ENCODE peak calls at places on chromosome 11, in five cellular contexts. One of them, this sample, is unnamed. For H3K27me3, the result is how much of the 10 kb centered on the place peaks cover.

GRCh38 chr11:47394322-47395224 is 13.8 kb upstream of the SLC39A13 start:
- DNase-seq in esophagus squamous epithelium: peak
- DNase-seq in CD8-positive, alpha-beta T cell: peak
- DNase-seq in fibroblast of lung: no peak
- DNase-seq in dorsolateral prefrontal cortex: no peak
- DNase-seq in this sample: no peak

GRCh38 chr11:117319214-117319840 is 3.3 kb upstream of the BACE1 start:
- DNase-seq in esophagus squamous epithelium: no peak
- DNase-seq in CD8-positive, alpha-beta T cell: no peak
- DNase-seq in fibroblast of lung: peak
- DNase-seq in dorsolateral prefrontal cortex: no peak
- DNase-seq in this sample: no peak

GRCh38 chr11:47917643-47918369 is 62.6 kb upstream of the PTPRJ start:
- DNase-seq in esophagus squamous epithelium: peak
- DNase-seq in CD8-positive, alpha-beta T cell: no peak
- DNase-seq in fibroblast of lung: peak
- DNase-seq in dorsolateral prefrontal cortex: peak
- DNase-seq in this sample: peak

GRCh38 chr11:34342008-34342533 is 15.7 kb downstream of the ABTB2 start:
- DNase-seq in esophagus squamous epithelium: no peak
- DNase-seq in CD8-positive, alpha-beta T cell: no peak
- DNase-seq in fibroblast of lung: peak
- DNase-seq in dorsolateral prefrontal cortex: no peak
- DNase-seq in this sample: no peak

GRCh38 chr11:34794696-34795095 is 121.5 kb downstream of the APIP start:
- DNase-seq in esophagus squamous epithelium: no peak
- DNase-seq in CD8-positive, alpha-beta T cell: no peak
- DNase-seq in fibroblast of lung: no peak
- DNase-seq in dorsolateral prefrontal cortex: no peak
- DNase-seq in this sample: no peak

GRCh38 chr11:46389450-46390330 is 1.9 kb downstream of the CHRM4 start:
- DNase-seq in esophagus squamous epithelium: no peak
- DNase-seq in CD8-positive, alpha-beta T cell: no peak
- DNase-seq in fibroblast of lung: peak
- DNase-seq in dorsolateral prefrontal cortex: peak
- DNase-seq in this sample: no peak

GRCh38 chr11:83685730-83686129 is 399.6 kb upstream of the CCDC90B start:
- DNase-seq in esophagus squamous epithelium: no peak
- DNase-seq in CD8-positive, alpha-beta T cell: no peak
- DNase-seq in fibroblast of lung: no peak
- DNase-seq in dorsolateral prefrontal cortex: no peak
- DNase-seq in this sample: no peak

GRCh38 chr11:120025606-120026335 is 112.1 kb downstream of the TRIM29 start:
- DNase-seq in esophagus squamous epithelium: no peak
- DNase-seq in CD8-positive, alpha-beta T cell: no peak
- DNase-seq in fibroblast of lung: no peak
- DNase-seq in dorsolateral prefrontal cortex: no peak
- DNase-seq in this sample: no peak

GRCh38 chr11:65212226-65212801 is 30.6 kb downstream of the CAPN1 start:
- DNase-seq in esophagus squamous epithelium: no peak
- DNase-seq in CD8-positive, alpha-beta T cell: no peak
- DNase-seq in fibroblast of lung: no peak
- DNase-seq in dorsolateral prefrontal cortex: no peak
- DNase-seq in this sample: no peak

GRCh38 chr11:73493838-73494598 is 103.9 kb downstream of the FAM168A start:
- DNase-seq in esophagus squamous epithelium: no peak
- DNase-seq in CD8-positive, alpha-beta T cell: no peak
- DNase-seq in fibroblast of lung: peak
- DNase-seq in dorsolateral prefrontal cortex: no peak
- DNase-seq in this sample: peak

GRCh38 chr11:94922675-94923347 is 50.5 kb downstream of the CWC15 start:
- DNase-seq in esophagus squamous epithelium: no peak
- DNase-seq in CD8-positive, alpha-beta T cell: no peak
- DNase-seq in fibroblast of lung: no peak
- DNase-seq in dorsolateral prefrontal cortex: no peak
- DNase-seq in this sample: no peak

GRCh38 chr11:46298699-46299424 is 21.4 kb downstream of the CREB3L1 start:
- DNase-seq in esophagus squamous epithelium: no peak
- DNase-seq in CD8-positive, alpha-beta T cell: no peak
- DNase-seq in fibroblast of lung: peak
- DNase-seq in dorsolateral prefrontal cortex: no peak
- DNase-seq in this sample: no peak

GRCh38 chr11:123535401-123535800 is 105.3 kb downstream of the GRAMD1B start:
- DNase-seq in esophagus squamous epithelium: no peak
- DNase-seq in CD8-positive, alpha-beta T cell: no peak
- DNase-seq in fibroblast of lung: no peak
- DNase-seq in dorsolateral prefrontal cortex: no peak
- DNase-seq in this sample: no peak

GRCh38 chr11:36750349-36750748 is 152.3 kb upstream of the RAG2 start:
- DNase-seq in esophagus squamous epithelium: no peak
- DNase-seq in CD8-positive, alpha-beta T cell: no peak
- DNase-seq in fibroblast of lung: no peak
- DNase-seq in dorsolateral prefrontal cortex: no peak
- DNase-seq in this sample: no peak

GRCh38 chr11:31767665-31768064 is 43.5 kb downstream of the PAX6 start:
- DNase-seq in esophagus squamous epithelium: no peak
- DNase-seq in CD8-positive, alpha-beta T cell: no peak
- DNase-seq in fibroblast of lung: no peak
- DNase-seq in dorsolateral prefrontal cortex: no peak
- DNase-seq in this sample: no peak

GRCh38 chr11:95688501-95689222 is 100.9 kb downstream of the FAM76B start:
- DNase-seq in esophagus squamous epithelium: no peak
- DNase-seq in CD8-positive, alpha-beta T cell: no peak
- DNase-seq in fibroblast of lung: no peak
- DNase-seq in dorsolateral prefrontal cortex: no peak
- DNase-seq in this sample: no peak

GRCh38 chr11:120029321-120029720 is 108.6 kb downstream of the TRIM29 start:
- DNase-seq in esophagus squamous epithelium: no peak
- DNase-seq in CD8-positive, alpha-beta T cell: no peak
- DNase-seq in fibroblast of lung: no peak
- DNase-seq in dorsolateral prefrontal cortex: no peak
- DNase-seq in this sample: no peak

GRCh38 chr11:63553759-63554158 is 9.4 kb downstream of the PLAAT2 start:
- DNase-seq in esophagus squamous epithelium: no peak
- DNase-seq in CD8-positive, alpha-beta T cell: peak
- DNase-seq in fibroblast of lung: no peak
- DNase-seq in dorsolateral prefrontal cortex: no peak
- DNase-seq in this sample: no peak

GRCh38 chr11:43238341-43238740 is 73.5 kb upstream of the API5 start:
- DNase-seq in esophagus squamous epithelium: no peak
- DNase-seq in CD8-positive, alpha-beta T cell: no peak
- DNase-seq in fibroblast of lung: no peak
- DNase-seq in dorsolateral prefrontal cortex: no peak
- DNase-seq in this sample: no peak

GRCh38 chr11:38191101-38191500 is 1593.1 kb upstream of the RAG2 start:
- DNase-seq in esophagus squamous epithelium: no peak
- DNase-seq in CD8-positive, alpha-beta T cell: no peak
- DNase-seq in fibroblast of lung: no peak
- DNase-seq in dorsolateral prefrontal cortex: no peak
- DNase-seq in this sample: no peak

GRCh38 chr11:68582416-68583046 is 101.8 kb upstream of the GAL start:
- DNase-seq in esophagus squamous epithelium: no peak
- DNase-seq in CD8-positive, alpha-beta T cell: no peak
- DNase-seq in fibroblast of lung: no peak
- DNase-seq in dorsolateral prefrontal cortex: no peak
- DNase-seq in this sample: no peak

GRCh38 chr11:74902342-74902741 is 46.5 kb downstream of the XRRA1 start:
- DNase-seq in esophagus squamous epithelium: no peak
- DNase-seq in CD8-positive, alpha-beta T cell: no peak
- DNase-seq in fibroblast of lung: no peak
- DNase-seq in dorsolateral prefrontal cortex: no peak
- DNase-seq in this sample: no peak

GRCh38 chr11:86790073-86790727 is 10.1 kb upstream of the PRSS23 start:
- DNase-seq in esophagus squamous epithelium: no peak
- DNase-seq in CD8-positive, alpha-beta T cell: no peak
- DNase-seq in fibroblast of lung: no peak
- DNase-seq in dorsolateral prefrontal cortex: no peak
- DNase-seq in this sample: no peak

GRCh38 chr11:76823481-76824028 is 37.2 kb upstream of the ACER3 start:
- DNase-seq in esophagus squamous epithelium: no peak
- DNase-seq in CD8-positive, alpha-beta T cell: no peak
- DNase-seq in fibroblast of lung: no peak
- DNase-seq in dorsolateral prefrontal cortex: no peak
- DNase-seq in this sample: no peak

GRCh38 chr11:2864890-2865289 is 20.7 kb downstream of the CDKN1C start:
- DNase-seq in esophagus squamous epithelium: no peak
- DNase-seq in CD8-positive, alpha-beta T cell: no peak
- DNase-seq in fibroblast of lung: peak
- DNase-seq in dorsolateral prefrontal cortex: no peak
- DNase-seq in this sample: no peak
- H3K27me3 ChIP-seq in esophagus squamous epithelium: under half
- H3K27me3 ChIP-seq in CD8-positive, alpha-beta T cell: under half
- H3K27me3 ChIP-seq in fibroblast of lung: under half
- H3K27me3 ChIP-seq in dorsolateral prefrontal cortex: under half
- H3K27me3 ChIP-seq in this sample: half or more

GRCh38 chr11:118341749-118342489 is 586 bp downstream of the CD3D start:
- DNase-seq in esophagus squamous epithelium: no peak
- DNase-seq in CD8-positive, alpha-beta T cell: no peak
- DNase-seq in fibroblast of lung: no peak
- DNase-seq in dorsolateral prefrontal cortex: no peak
- DNase-seq in this sample: no peak
- H3K4me3 ChIP-seq in esophagus squamous epithelium: peak
- H3K4me3 ChIP-seq in CD8-positive, alpha-beta T cell: peak
- H3K4me3 ChIP-seq in fibroblast of lung: no peak
- H3K4me3 ChIP-seq in dorsolateral prefrontal cortex: no peak
- H3K4me3 ChIP-seq in this sample: no peak

GRCh38 chr11:128021304-128022006 is 565.9 kb downstream of the ETS1 start:
- DNase-seq in esophagus squamous epithelium: no peak
- DNase-seq in CD8-positive, alpha-beta T cell: no peak
- DNase-seq in fibroblast of lung: peak
- DNase-seq in dorsolateral prefrontal cortex: no peak
- DNase-seq in this sample: no peak
- TF ChIP-seq CTCF in esophagus squamous epithelium: no peak
- TF ChIP-seq CTCF in CD8-positive, alpha-beta T cell: no peak
- TF ChIP-seq CTCF in fibroblast of lung: peak
- TF ChIP-seq CTCF in dorsolateral prefrontal cortex: no peak
- TF ChIP-seq CTCF in this sample: peak

DNA sequence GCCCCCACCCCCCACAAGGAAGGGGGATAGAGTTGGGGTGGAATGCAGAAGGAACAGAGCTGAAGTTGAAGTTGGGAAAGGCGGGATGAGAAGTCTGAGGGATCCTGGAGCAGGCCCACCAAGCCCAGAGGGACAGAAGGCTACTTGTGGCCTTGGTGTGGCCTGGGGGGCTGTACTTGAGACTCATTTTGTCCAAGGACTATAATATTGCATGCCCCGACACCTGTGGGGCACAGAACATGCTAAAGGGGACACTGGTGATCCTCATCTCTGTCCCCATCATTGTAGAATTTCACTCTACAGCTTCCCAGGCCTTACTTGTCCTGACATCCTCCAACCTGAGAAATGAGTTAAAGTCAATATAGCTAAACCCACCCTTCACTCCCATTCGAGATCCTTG is 1.3 kb downstream of the ESAM start:
- DNase-seq in esophagus squamous epithelium: no peak
- DNase-seq in CD8-positive, alpha-beta T cell: no peak
- DNase-seq in fibroblast of lung: no peak
- DNase-seq in dorsolateral prefrontal cortex: no peak
- DNase-seq in this sample: no peak
- H3K27me3 ChIP-seq in esophagus squamous epithelium: under half
- H3K27me3 ChIP-seq in CD8-positive, alpha-beta T cell: under half
- H3K27me3 ChIP-seq in fibroblast of lung: under half
- H3K27me3 ChIP-seq in dorsolateral prefrontal cortex: half or more
- H3K27me3 ChIP-seq in this sample: under half

DNA sequence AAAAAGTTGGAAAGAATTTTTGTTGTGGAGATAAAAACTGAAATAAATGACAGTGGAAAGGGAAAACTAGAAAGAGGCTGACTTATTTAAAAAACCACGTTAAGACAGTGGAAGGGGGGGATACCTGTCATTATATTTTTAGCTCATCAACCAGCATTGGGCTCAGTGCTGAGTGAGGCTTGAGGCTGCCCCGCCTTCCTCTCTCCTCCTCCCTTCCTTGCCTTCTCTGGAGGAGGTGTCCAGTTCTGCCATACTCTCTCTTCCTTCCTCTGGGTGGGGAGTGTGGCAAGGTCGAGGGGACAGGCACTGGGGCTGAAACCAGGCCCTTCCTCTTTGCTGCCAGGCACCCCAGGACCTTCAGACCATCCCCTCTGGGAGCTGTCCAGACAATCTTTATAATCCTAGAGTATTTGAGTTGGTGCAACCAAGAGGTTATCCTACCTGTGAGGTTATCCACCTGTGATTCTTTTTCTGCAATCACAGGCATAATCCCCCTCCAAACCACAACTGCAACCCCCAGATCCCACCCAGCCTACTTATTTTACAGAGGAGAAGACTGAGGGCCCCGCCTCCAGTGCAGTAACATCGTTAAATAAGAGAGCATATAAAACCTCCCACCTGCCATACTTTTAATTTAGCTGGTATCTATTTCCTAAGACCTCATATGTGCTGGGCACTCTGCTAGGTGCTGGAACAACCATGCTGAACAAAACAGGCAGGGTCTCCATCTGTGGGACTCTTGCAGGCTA is 578.5 kb downstream of the BUD13 start:
- DNase-seq in esophagus squamous epithelium: no peak
- DNase-seq in CD8-positive, alpha-beta T cell: no peak
- DNase-seq in fibroblast of lung: no peak
- DNase-seq in dorsolateral prefrontal cortex: no peak
- DNase-seq in this sample: no peak
- H3K4me3 ChIP-seq in esophagus squamous epithelium: peak
- H3K4me3 ChIP-seq in CD8-positive, alpha-beta T cell: no peak
- H3K4me3 ChIP-seq in fibroblast of lung: peak
- H3K4me3 ChIP-seq in dorsolateral prefrontal cortex: peak
- H3K4me3 ChIP-seq in this sample: peak

DNA sequence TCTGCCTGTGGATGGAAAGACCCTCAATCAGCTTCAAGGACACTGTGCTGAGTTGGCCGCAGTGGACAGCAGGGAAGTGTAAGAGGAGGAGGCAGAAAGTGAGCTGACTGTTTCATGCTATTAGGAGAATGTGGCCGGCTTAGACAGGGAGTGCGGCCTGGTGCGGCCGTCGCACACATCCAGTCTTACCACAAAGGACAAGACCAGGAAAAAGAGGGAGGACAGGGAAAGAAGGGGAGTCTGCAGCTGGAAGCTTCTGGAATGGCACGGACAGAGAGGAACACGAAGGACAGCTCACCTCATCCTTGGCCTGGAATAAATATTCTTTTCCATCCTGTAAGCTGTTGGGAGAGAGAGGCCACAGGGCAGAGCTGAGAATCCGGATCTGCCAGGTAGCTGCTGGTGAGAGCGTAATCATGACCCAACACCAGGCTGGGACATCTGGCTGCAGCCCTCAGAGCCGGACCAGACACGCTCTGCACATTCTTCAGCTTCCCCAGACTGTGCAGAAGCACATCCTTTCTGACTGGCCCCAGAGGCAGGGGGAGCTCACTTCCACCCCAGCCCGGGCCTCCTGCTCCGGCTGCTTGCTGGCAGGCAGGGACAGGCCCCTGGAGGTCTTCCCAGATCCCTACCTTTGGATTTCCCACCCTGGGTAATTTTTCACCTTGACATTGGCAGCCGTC is 8.6 kb upstream of the RBM4B start:
- DNase-seq in esophagus squamous epithelium: no peak
- DNase-seq in CD8-positive, alpha-beta T cell: no peak
- DNase-seq in fibroblast of lung: no peak
- DNase-seq in dorsolateral prefrontal cortex: no peak
- DNase-seq in this sample: no peak
- TF ChIP-seq CTCF in esophagus squamous epithelium: no peak
- TF ChIP-seq CTCF in CD8-positive, alpha-beta T cell: no peak
- TF ChIP-seq CTCF in fibroblast of lung: no peak
- TF ChIP-seq CTCF in dorsolateral prefrontal cortex: no peak
- TF ChIP-seq CTCF in this sample: no peak